ENCODE peak calls at places on chromosomes 2 and 18, in eight cellular contexts. One of them, this sample, is unnamed.

GRCh38 chr18:34018358-34018757 is 206.4 kb downstream of the NOL4 start:
- DNase-seq in cardiac muscle cell: no peak
- DNase-seq in ascending aorta: no peak
- DNase-seq in suprapubic skin: no peak
- DNase-seq in stomach: no peak
- DNase-seq in upper lobe of right lung: no peak
- DNase-seq in CD8-positive, alpha-beta T cell: no peak
- DNase-seq in sigmoid colon: no peak
- DNase-seq in this sample: no peak

GRCh38 chr18:10398571-10398970 is 55.9 kb upstream of the APCDD1 start:
- DNase-seq in cardiac muscle cell: no peak
- DNase-seq in upper lobe of right lung: no peak
- DNase-seq in sigmoid colon: no peak
- DNase-seq in CD8-positive, alpha-beta T cell: no peak
- DNase-seq in stomach: no peak
- DNase-seq in suprapubic skin: no peak
- DNase-seq in ascending aorta: no peak
- DNase-seq in this sample: no peak

GRCh38 chr2:189515264-189515663 is 65.3 kb downstream of the SLC40A1 start:
- DNase-seq in stomach: no peak
- DNase-seq in upper lobe of right lung: no peak
- DNase-seq in ascending aorta: no peak
- DNase-seq in suprapubic skin: no peak
- DNase-seq in cardiac muscle cell: no peak
- DNase-seq in sigmoid colon: no peak
- DNase-seq in CD8-positive, alpha-beta T cell: no peak
- DNase-seq in this sample: no peak

GRCh38 chr2:145842002-145842401 is 1322.1 kb upstream of the ZEB2 start:
- DNase-seq in sigmoid colon: no peak
- DNase-seq in upper lobe of right lung: no peak
- DNase-seq in ascending aorta: no peak
- DNase-seq in CD8-positive, alpha-beta T cell: no peak
- DNase-seq in suprapubic skin: no peak
- DNase-seq in cardiac muscle cell: peak; percentile 17
- DNase-seq in stomach: no peak
- DNase-seq in this sample: no peak

GRCh38 chr2:27014771-27015433 is 17.9 kb upstream of the TMEM214 start:
- DNase-seq in upper lobe of right lung: no peak
- DNase-seq in ascending aorta: no peak
- DNase-seq in stomach: no peak
- DNase-seq in sigmoid colon: no peak
- DNase-seq in cardiac muscle cell: no peak
- DNase-seq in suprapubic skin: no peak
- DNase-seq in CD8-positive, alpha-beta T cell: no peak
- DNase-seq in this sample: no peak

GRCh38 chr2:241811952-241812729 is 3.1 kb downstream of the NEU4 start:
- DNase-seq in suprapubic skin: no peak
- DNase-seq in sigmoid colon: no peak
- DNase-seq in ascending aorta: no peak
- DNase-seq in CD8-positive, alpha-beta T cell: no peak
- DNase-seq in stomach: no peak
- DNase-seq in upper lobe of right lung: peak; percentile 57
- DNase-seq in cardiac muscle cell: no peak
- DNase-seq in this sample: no peak

GRCh38 chr18:27121108-27121507 is 64.0 kb downstream of the CHST9 start:
- DNase-seq in sigmoid colon: no peak
- DNase-seq in ascending aorta: no peak
- DNase-seq in suprapubic skin: no peak
- DNase-seq in stomach: no peak
- DNase-seq in cardiac muscle cell: no peak
- DNase-seq in CD8-positive, alpha-beta T cell: no peak
- DNase-seq in upper lobe of right lung: no peak
- DNase-seq in this sample: no peak

GRCh38 chr2:189217546-189217945 is 38.0 kb upstream of the COL5A2 start:
- DNase-seq in upper lobe of right lung: no peak
- DNase-seq in suprapubic skin: no peak
- DNase-seq in sigmoid colon: no peak
- DNase-seq in cardiac muscle cell: peak; percentile 95
- DNase-seq in CD8-positive, alpha-beta T cell: no peak
- DNase-seq in ascending aorta: no peak
- DNase-seq in stomach: no peak
- DNase-seq in this sample: no peak

GRCh38 chr2:239208470-239209180 is 192.2 kb downstream of the HDAC4 start:
- DNase-seq in CD8-positive, alpha-beta T cell: no peak
- DNase-seq in ascending aorta: no peak
- DNase-seq in stomach: no peak
- DNase-seq in suprapubic skin: no peak
- DNase-seq in sigmoid colon: no peak
- DNase-seq in cardiac muscle cell: no peak
- DNase-seq in upper lobe of right lung: no peak
- DNase-seq in this sample: no peak

GRCh38 chr2:25256486-25256875 is 85.2 kb downstream of the DNMT3A start:
- DNase-seq in ascending aorta: no peak
- DNase-seq in CD8-positive, alpha-beta T cell: no peak
- DNase-seq in upper lobe of right lung: no peak
- DNase-seq in stomach: no peak
- DNase-seq in sigmoid colon: no peak
- DNase-seq in suprapubic skin: no peak
- DNase-seq in cardiac muscle cell: no peak
- DNase-seq in this sample: no peak

GRCh38 chr2:170743530-170744239 is 26.5 kb upstream of the ERICH2 start:
- DNase-seq in sigmoid colon: no peak
- DNase-seq in stomach: no peak
- DNase-seq in upper lobe of right lung: no peak
- DNase-seq in suprapubic skin: no peak
- DNase-seq in cardiac muscle cell: no peak
- DNase-seq in CD8-positive, alpha-beta T cell: no peak
- DNase-seq in ascending aorta: no peak
- DNase-seq in this sample: no peak

GRCh38 chr2:71548589-71549485 is 95.5 kb downstream of the DYSF start:
- DNase-seq in cardiac muscle cell: peak; percentile 76
- DNase-seq in stomach: peak; percentile 70
- DNase-seq in upper lobe of right lung: peak; percentile 82
- DNase-seq in ascending aorta: no peak
- DNase-seq in CD8-positive, alpha-beta T cell: peak; percentile 52
- DNase-seq in sigmoid colon: peak; percentile 83
- DNase-seq in suprapubic skin: peak; percentile 90
- DNase-seq in this sample: peak; percentile 52

GRCh38 chr2:176110975-176111663 is 4.0 kb downstream of the HOXD11 start:
- DNase-seq in stomach: no peak
- DNase-seq in suprapubic skin: no peak
- DNase-seq in cardiac muscle cell: peak; percentile 57
- DNase-seq in CD8-positive, alpha-beta T cell: no peak
- DNase-seq in sigmoid colon: no peak
- DNase-seq in upper lobe of right lung: no peak
- DNase-seq in ascending aorta: no peak
- DNase-seq in this sample: no peak

GRCh38 chr18:1104265-1104792 is 199.7 kb downstream of the ADCYAP1 start:
- DNase-seq in upper lobe of right lung: no peak
- DNase-seq in CD8-positive, alpha-beta T cell: no peak
- DNase-seq in ascending aorta: no peak
- DNase-seq in sigmoid colon: no peak
- DNase-seq in suprapubic skin: no peak
- DNase-seq in cardiac muscle cell: peak; percentile 86
- DNase-seq in stomach: no peak
- DNase-seq in this sample: no peak

GRCh38 chr2:214630402-214631035 is 179.0 kb downstream of the BARD1 start:
- DNase-seq in sigmoid colon: no peak
- DNase-seq in CD8-positive, alpha-beta T cell: no peak
- DNase-seq in upper lobe of right lung: no peak
- DNase-seq in stomach: no peak
- DNase-seq in suprapubic skin: no peak
- DNase-seq in ascending aorta: no peak
- DNase-seq in cardiac muscle cell: no peak
- DNase-seq in this sample: no peak

GRCh38 chr18:46039967-46040746 is 31.9 kb downstream of the PSTPIP2 start:
- DNase-seq in stomach: no peak
- DNase-seq in sigmoid colon: no peak
- DNase-seq in suprapubic skin: no peak
- DNase-seq in ascending aorta: no peak
- DNase-seq in CD8-positive, alpha-beta T cell: no peak
- DNase-seq in cardiac muscle cell: no peak
- DNase-seq in upper lobe of right lung: no peak
- DNase-seq in this sample: no peak

GRCh38 chr2:181715033-181715630 is 34.8 kb upstream of the NEUROD1 start:
- DNase-seq in suprapubic skin: no peak
- DNase-seq in sigmoid colon: peak; percentile 69
- DNase-seq in stomach: peak; percentile 68
- DNase-seq in upper lobe of right lung: no peak
- DNase-seq in CD8-positive, alpha-beta T cell: peak; percentile 60
- DNase-seq in ascending aorta: no peak
- DNase-seq in cardiac muscle cell: peak; percentile 90
- DNase-seq in this sample: peak; percentile 46

DNA sequence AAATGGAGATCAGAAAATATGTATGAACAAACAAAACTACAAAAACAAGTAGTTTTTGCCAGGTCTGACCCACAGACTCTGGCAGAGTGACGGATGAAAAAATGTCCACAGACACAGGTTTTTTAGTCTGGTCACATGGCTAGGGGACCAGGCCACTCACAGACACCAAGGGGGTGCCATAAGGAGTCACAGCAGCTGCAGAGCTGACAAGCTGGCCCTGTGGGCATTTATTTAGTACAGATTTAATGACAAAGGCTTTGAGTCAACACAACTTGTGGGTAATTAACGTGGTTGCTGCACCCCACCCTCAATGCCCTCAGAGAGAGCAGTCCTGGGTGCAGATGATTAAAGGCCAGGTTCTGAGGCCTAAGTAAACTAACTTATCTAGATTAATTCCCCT is 76.0 kb downstream of the SH3YL1 start:
- DNase-seq in suprapubic skin: no peak
- DNase-seq in CD8-positive, alpha-beta T cell: no peak
- DNase-seq in stomach: no peak
- DNase-seq in ascending aorta: no peak
- DNase-seq in cardiac muscle cell: no peak
- DNase-seq in sigmoid colon: no peak
- DNase-seq in upper lobe of right lung: no peak
- DNase-seq in this sample: no peak
- H3K9me3 ChIP-seq in suprapubic skin: peaks cover 7% of the 10 kb centered on the region
- H3K9me3 ChIP-seq in CD8-positive, alpha-beta T cell: peaks cover 2% of the 10 kb centered on the region
- H3K9me3 ChIP-seq in stomach: no peaks in the 10 kb centered on the region
- H3K9me3 ChIP-seq in ascending aorta: no peaks in the 10 kb centered on the region
- H3K9me3 ChIP-seq in cardiac muscle cell: no peaks in the 10 kb centered on the region
- H3K9me3 ChIP-seq in sigmoid colon: no peaks in the 10 kb centered on the region
- H3K9me3 ChIP-seq in upper lobe of right lung: no peaks in the 10 kb centered on the region
- H3K9me3 ChIP-seq in this sample: no peaks in the 10 kb centered on the region

GRCh38 chr18:79730804-79731203 is 51.2 kb downstream of the CTDP1 start:
- DNase-seq in suprapubic skin: no peak
- DNase-seq in cardiac muscle cell: no peak
- DNase-seq in stomach: no peak
- DNase-seq in sigmoid colon: no peak
- DNase-seq in CD8-positive, alpha-beta T cell: no peak
- DNase-seq in ascending aorta: no peak
- DNase-seq in upper lobe of right lung: no peak
- DNase-seq in this sample: no peak
- H3K9me3 ChIP-seq in suprapubic skin: peaks cover 21% of the 10 kb centered on the region
- H3K9me3 ChIP-seq in cardiac muscle cell: no peaks in the 10 kb centered on the region
- H3K9me3 ChIP-seq in stomach: peaks cover 10% of the 10 kb centered on the region
- H3K9me3 ChIP-seq in sigmoid colon: no peaks in the 10 kb centered on the region
- H3K9me3 ChIP-seq in CD8-positive, alpha-beta T cell: peaks cover 5% of the 10 kb centered on the region
- H3K9me3 ChIP-seq in ascending aorta: peaks cover 6% of the 10 kb centered on the region
- H3K9me3 ChIP-seq in upper lobe of right lung: no peaks in the 10 kb centered on the region
- H3K9me3 ChIP-seq in this sample: peaks cover 13% of the 10 kb centered on the region

DNA sequence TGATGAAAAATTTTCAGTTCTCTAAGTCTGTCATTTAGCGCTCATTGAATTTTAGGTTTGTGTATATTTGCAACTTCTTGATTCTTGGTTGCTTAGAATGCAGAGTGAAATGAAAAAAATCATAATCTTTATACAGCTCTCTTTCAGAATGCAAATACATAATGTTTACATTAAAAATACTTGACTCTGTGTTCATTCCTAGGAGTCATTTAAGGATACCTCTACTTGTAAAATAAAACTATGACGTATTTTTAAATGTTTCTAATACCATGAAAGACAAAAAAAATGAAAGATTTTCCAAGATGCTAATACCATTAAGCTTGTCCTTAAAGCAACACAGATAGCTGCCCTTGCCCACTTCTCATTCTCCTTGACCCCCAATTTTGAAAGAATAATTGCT is 259.0 kb downstream of the L3MBTL4 start:
- DNase-seq in ascending aorta: no peak
- DNase-seq in stomach: no peak
- DNase-seq in upper lobe of right lung: no peak
- DNase-seq in sigmoid colon: no peak
- DNase-seq in cardiac muscle cell: no peak
- DNase-seq in CD8-positive, alpha-beta T cell: no peak
- DNase-seq in suprapubic skin: no peak
- DNase-seq in this sample: no peak
- H3K9me3 ChIP-seq in ascending aorta: peaks cover 5% of the 10 kb centered on the region
- H3K9me3 ChIP-seq in stomach: no peaks in the 10 kb centered on the region
- H3K9me3 ChIP-seq in upper lobe of right lung: no peaks in the 10 kb centered on the region
- H3K9me3 ChIP-seq in sigmoid colon: no peaks in the 10 kb centered on the region
- H3K9me3 ChIP-seq in cardiac muscle cell: no peaks in the 10 kb centered on the region
- H3K9me3 ChIP-seq in CD8-positive, alpha-beta T cell: no peaks in the 10 kb centered on the region
- H3K9me3 ChIP-seq in suprapubic skin: no peaks in the 10 kb centered on the region
- H3K9me3 ChIP-seq in this sample: no peaks in the 10 kb centered on the region

GRCh38 chr2:218065239-218066006 is 3.6 kb upstream of the RUFY4 start:
- DNase-seq in CD8-positive, alpha-beta T cell: no peak
- DNase-seq in cardiac muscle cell: no peak
- DNase-seq in sigmoid colon: no peak
- DNase-seq in ascending aorta: no peak
- DNase-seq in stomach: no peak
- DNase-seq in suprapubic skin: no peak
- DNase-seq in upper lobe of right lung: peak; percentile 46
- DNase-seq in this sample: no peak
- H3K9me3 ChIP-seq in CD8-positive, alpha-beta T cell: no peaks in the 10 kb centered on the region
- H3K9me3 ChIP-seq in cardiac muscle cell: no peaks in the 10 kb centered on the region
- H3K9me3 ChIP-seq in sigmoid colon: no peaks in the 10 kb centered on the region
- H3K9me3 ChIP-seq in ascending aorta: no peaks in the 10 kb centered on the region
- H3K9me3 ChIP-seq in stomach: no peaks in the 10 kb centered on the region
- H3K9me3 ChIP-seq in suprapubic skin: no peaks in the 10 kb centered on the region
- H3K9me3 ChIP-seq in upper lobe of right lung: no peaks in the 10 kb centered on the region
- H3K9me3 ChIP-seq in this sample: no peaks in the 10 kb centered on the region

GRCh38 chr2:101717041-101717817 is 19.7 kb downstream of the MAP4K4 start:
- DNase-seq in stomach: no peak
- DNase-seq in sigmoid colon: no peak
- DNase-seq in CD8-positive, alpha-beta T cell: peak; percentile 36
- DNase-seq in cardiac muscle cell: no peak
- DNase-seq in suprapubic skin: no peak
- DNase-seq in upper lobe of right lung: no peak
- DNase-seq in ascending aorta: no peak
- DNase-seq in this sample: peak; percentile 26
- H3K9me3 ChIP-seq in stomach: no peaks in the 10 kb centered on the region
- H3K9me3 ChIP-seq in sigmoid colon: no peaks in the 10 kb centered on the region
- H3K9me3 ChIP-seq in CD8-positive, alpha-beta T cell: no peaks in the 10 kb centered on the region
- H3K9me3 ChIP-seq in cardiac muscle cell: no peaks in the 10 kb centered on the region
- H3K9me3 ChIP-seq in suprapubic skin: no peaks in the 10 kb centered on the region
- H3K9me3 ChIP-seq in upper lobe of right lung: no peaks in the 10 kb centered on the region
- H3K9me3 ChIP-seq in ascending aorta: no peaks in the 10 kb centered on the region
- H3K9me3 ChIP-seq in this sample: no peaks in the 10 kb centered on the region

GRCh38 chr2:105989070-105989469 is 205.0 kb downstream of the UXS1 start:
- DNase-seq in CD8-positive, alpha-beta T cell: no peak
- DNase-seq in stomach: no peak
- DNase-seq in upper lobe of right lung: no peak
- DNase-seq in suprapubic skin: no peak
- DNase-seq in sigmoid colon: no peak
- DNase-seq in cardiac muscle cell: no peak
- DNase-seq in ascending aorta: no peak
- DNase-seq in this sample: no peak

DNA sequence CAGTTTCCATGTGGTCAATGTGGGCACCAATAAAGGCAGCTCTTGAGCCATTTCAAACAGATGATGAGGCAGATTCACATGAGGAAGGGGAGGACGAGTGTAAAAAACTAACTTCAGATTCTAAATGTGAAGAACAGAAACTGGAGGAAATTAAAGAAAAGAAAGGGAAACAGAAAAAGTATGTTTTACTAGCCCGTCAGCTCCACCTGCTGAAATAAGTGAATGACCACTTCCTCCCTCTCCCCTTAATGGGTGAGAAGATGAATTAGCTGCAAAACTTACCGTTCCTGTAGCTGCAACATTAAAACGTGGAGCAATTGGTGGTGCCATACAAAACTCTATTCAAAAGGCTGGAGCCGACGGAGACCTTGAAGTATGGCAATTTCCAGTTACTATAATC is 203.5 kb downstream of the UXS1 start:
- DNase-seq in stomach: no peak
- DNase-seq in CD8-positive, alpha-beta T cell: no peak
- DNase-seq in ascending aorta: no peak
- DNase-seq in sigmoid colon: no peak
- DNase-seq in upper lobe of right lung: no peak
- DNase-seq in cardiac muscle cell: no peak
- DNase-seq in suprapubic skin: no peak
- DNase-seq in this sample: no peak
- H3K9me3 ChIP-seq in stomach: peaks cover 13% of the 10 kb centered on the region
- H3K9me3 ChIP-seq in CD8-positive, alpha-beta T cell: peaks cover 34% of the 10 kb centered on the region
- H3K9me3 ChIP-seq in ascending aorta: peaks cover 19% of the 10 kb centered on the region
- H3K9me3 ChIP-seq in sigmoid colon: no peaks in the 10 kb centered on the region
- H3K9me3 ChIP-seq in upper lobe of right lung: peaks cover 14% of the 10 kb centered on the region
- H3K9me3 ChIP-seq in cardiac muscle cell: peaks cover 4% of the 10 kb centered on the region
- H3K9me3 ChIP-seq in suprapubic skin: peaks cover 31% of the 10 kb centered on the region
- H3K9me3 ChIP-seq in this sample: peaks cover 10% of the 10 kb centered on the region